ENCODE peak calls at places on chromosomes 13 and 19, in four cellular contexts. A, C, D and W are unnamed samples.

GRCh38 chr13:75537401-75538365 is at the start of gene COMMD6:
- DNase-seq in A (peak), C (peak), D (peak), W (peak)

GRCh38 chr13:110301606-110302131 is 5.3 kb downstream of the COL4A1 start:
- DNase-seq in A (no peak), C (no peak), D (peak), W (no peak)

GRCh38 chr13:51035469-51035868 is 75.6 kb downstream of the C13orf42 start:
- DNase-seq in A (no peak), C (no peak), D (no peak), W (no peak)

GRCh38 chr13:113904411-113904810 is 40.5 kb upstream of the GAS6 start:
- DNase-seq in A (no peak), C (peak), D (peak), W (peak)

GRCh38 chr13:78802912-78803311 is 144.0 kb upstream of the OBI1 start:
- DNase-seq in A (no peak), C (no peak), D (no peak), W (no peak)

GRCh38 chr19:11377237-11377636 is 2.8 kb downstream of the SWSAP1 start:
- DNase-seq in A (no peak), C (peak), D (no peak), W (no peak)

GRCh38 chr13:32453981-32454380 is 26.1 kb upstream of the N4BP2L1 start:
- DNase-seq in A (no peak), C (no peak), D (no peak), W (no peak)

GRCh38 chr13:99033814-99034213 is 56.0 kb upstream of the DOCK9 start:
- DNase-seq in A (no peak), C (peak), D (peak), W (no peak)

GRCh38 chr13:98839826-98840769 is 87.6 kb upstream of the SLC15A1 start:
- DNase-seq in A (peak), C (peak), D (peak), W (peak)

GRCh38 chr13:52845766-52846566 is 2.5 kb downstream of the PCDH8 start:
- DNase-seq in A (peak), C (no peak), D (peak), W (no peak)

GRCh38 chr13:30774214-30774730 is 38.9 kb downstream of the ALOX5AP start:
- DNase-seq in A (no peak), C (no peak), D (no peak), W (no peak)

GRCh38 chr13:43305416-43305815 is 282.0 kb downstream of the DNAJC15 start:
- DNase-seq in A (no peak), C (no peak), D (peak), W (no peak)

GRCh38 chr19:38701455-38702063 is 42.7 kb downstream of the CAPN12 start:
- DNase-seq in A (no peak), C (no peak), D (no peak), W (peak)

GRCh38 chr19:478236-478888 is 17.5 kb upstream of the SHC2 start:
- DNase-seq in A (no peak), C (no peak), D (no peak), W (no peak)

GRCh38 chr13:112928958-112929777 is 39.8 kb upstream of the MCF2L start:
- DNase-seq in A (no peak), C (no peak), D (peak), W (peak)

GRCh38 chr19:33376423-33376822 is 2.9 kb downstream of the CEBPG start:
- DNase-seq in A (no peak), C (peak), D (no peak), W (no peak)

GRCh38 chr13:57843555-57843954 is 212.0 kb downstream of the PCDH17 start:
- DNase-seq in A (no peak), C (no peak), D (no peak), W (no peak)

GRCh38 chr19:30001794-30002193 is 59.8 kb downstream of the URI1 start:
- DNase-seq in A (no peak), C (no peak), D (no peak), W (no peak)

GRCh38 chr13:110636053-110636475 is 20.7 kb downstream of the NAXD start:
- DNase-seq in A (no peak), C (no peak), D (no peak), W (no peak)

GRCh38 chr19:45523642-45524256 is 16.5 kb downstream of the VASP start:
- DNase-seq in A (peak), C (peak), D (peak), W (peak)

GRCh38 chr13:75803175-75803611 is 167.1 kb downstream of the LMO7 start:
- DNase-seq in A (no peak), C (no peak), D (peak), W (no peak)

GRCh38 chr13:74287672-74288169 is 153.5 kb upstream of the KLF12 start:
- DNase-seq in A (peak), C (no peak), D (peak), W (peak)

GRCh38 chr19:35346193-35347052 is 1.3 kb upstream of the FFAR1 start:
- DNase-seq in A (no peak), C (no peak), D (no peak), W (no peak)

GRCh38 chr13:41645313-41645712 is 188.0 kb downstream of the RGCC start:
- DNase-seq in A (no peak), C (no peak), D (no peak), W (peak)

GRCh38 chr19:34926685-34927375 is at the start of gene ZNF30:
- DNase-seq in A (peak), C (peak), D (peak), W (peak)

GRCh38 chr19:49801966-49802661 is 11.0 kb downstream of the FUZ start:
- DNase-seq in A (peak), C (no peak), D (peak), W (no peak)

GRCh38 chr19:47444388-47444821 is 25.1 kb upstream of the MEIS3 start:
- DNase-seq in A (peak), C (no peak), D (peak), W (peak)

GRCh38 chr19:49361438-49362047 is 673 bp downstream of the TEAD2 start:
- DNase-seq in A (peak), C (peak), D (peak), W (peak)

GRCh38 chr13:53005631-53006030 is 23.0 kb upstream of the OLFM4 start:
- DNase-seq in A (no peak), C (no peak), D (no peak), W (no peak)

GRCh38 chr13:87128006-87128405 is 543.2 kb upstream of the SLITRK5 start:
- DNase-seq in A (no peak), C (no peak), D (peak), W (no peak)

GRCh38 chr13:107809125-107809524 is 406.2 kb downstream of the LIG4 start:
- DNase-seq in A (no peak), C (no peak), D (no peak), W (no peak)

GRCh38 chr13:85798999-85799646 is at the start of gene SLITRK6:
- DNase-seq in A (no peak), C (peak), D (peak), W (no peak)

GRCh38 chr19:37931941-37932655 is 25.1 kb downstream of the SIPA1L3 start:
- DNase-seq in A (peak), C (peak), D (peak), W (peak)

GRCh38 chr13:77919351-77920294 is 992 bp upstream of the EDNRB start:
- DNase-seq in A (peak), C (peak), D (peak), W (peak)

GRCh38 chr19:54325194-54325621 is 12.2 kb upstream of the LILRA5 start:
- DNase-seq in A (peak), C (peak), D (peak), W (peak)

GRCh38 chr13:99133848-99134247 is 66.8 kb upstream of the UBAC2 start:
- DNase-seq in A (no peak), C (no peak), D (no peak), W (no peak)

GRCh38 chr13:98413796-98414195 is 163.1 kb downstream of the STK24 start:
- DNase-seq in A (no peak), C (no peak), D (peak), W (no peak)

GRCh38 chr19:45305421-45305820 is 17.3 kb downstream of the CKM start:
- DNase-seq in A (no peak), C (no peak), D (peak), W (no peak)

GRCh38 chr13:110503979-110504499 is 57.5 kb downstream of the RAB20 start:
- DNase-seq in A (no peak), C (no peak), D (no peak), W (no peak)